ENCODE peak calls at places on chromosomes 6 and 20, in six cellular contexts. F is A549, R is GM12878, Q is IMR-90, A is HepG2, P is K562. M is an unnamed sample.

GRCh38 chr20:50987493-50988210 is 29.0 kb downstream of the MOCS3 start:
- DNase-seq in A (peak), Q (peak), F (peak), R (peak), P (peak), M (peak)

GRCh38 chr20:25374842-25375241 is 15.8 kb downstream of the ABHD12 start:
- DNase-seq in R (no peak), Q (no peak), A (no peak), P (no peak), F (no peak), M (no peak)

GRCh38 chr6:42105714-42106662 is 36.4 kb downstream of the C6orf132 start:
- DNase-seq in F (no peak), Q (no peak), A (no peak), P (no peak), R (no peak), M (no peak)

GRCh38 chr6:159862103-159862502 is 28.7 kb upstream of the MAS1 start:
- DNase-seq in R (no peak), A (no peak), P (no peak), F (no peak), Q (no peak), M (no peak)

GRCh38 chr6:24856954-24857670 is 58.4 kb upstream of the ARMH2 start:
- DNase-seq in A (no peak), Q (no peak), R (no peak), F (no peak), P (no peak), M (no peak)

GRCh38 chr20:44274303-44275017 is 27.4 kb downstream of the GDAP1L1 start:
- DNase-seq in R (no peak), A (peak), Q (no peak), P (no peak), F (no peak), M (no peak)

GRCh38 chr6:102984360-102984759 is 1590.9 kb downstream of the GRIK2 start:
- DNase-seq in R (no peak), Q (no peak), A (no peak), F (no peak), P (no peak), M (no peak)

GRCh38 chr6:70103798-70104197 is 199.1 kb downstream of the COL9A1 start:
- DNase-seq in R (no peak), Q (no peak), A (no peak), P (peak), F (no peak), M (no peak)

GRCh38 chr20:53387983-53388675 is 205.5 kb downstream of the ZNF217 start:
- DNase-seq in R (no peak), A (no peak), F (no peak), Q (no peak), P (no peak), M (no peak)

GRCh38 chr20:1537731-1538058 is 19.8 kb downstream of the SIRPD start:
- DNase-seq in Q (no peak), A (no peak), F (no peak), P (no peak), R (no peak), M (no peak)

GRCh38 chr20:52083627-52084232 is 107.8 kb downstream of the ZFP64 start:
- DNase-seq in A (peak), F (peak), R (no peak), Q (peak), P (peak), M (peak)

GRCh38 chr6:33747823-33748222 is 1.1 kb upstream of the IP6K3 start:
- DNase-seq in Q (no peak), A (no peak), F (no peak), R (no peak), P (no peak), M (no peak)

GRCh38 chr20:37894454-37894853 is 8.5 kb upstream of the VSTM2L start:
- DNase-seq in Q (no peak), P (no peak), R (no peak), F (no peak), A (no peak), M (no peak)

GRCh38 chr6:125983246-125983945 is 2.9 kb upstream of the TRMT11 start:
- DNase-seq in Q (peak), A (no peak), F (no peak), R (no peak), P (no peak), M (no peak)

GRCh38 chr20:17140894-17141293 is 85.9 kb upstream of the PCSK2 start:
- DNase-seq in P (no peak), R (no peak), Q (no peak), A (no peak), F (no peak), M (no peak)

GRCh38 chr20:46031014-46031569 is 2.1 kb downstream of the SLC12A5 start:
- DNase-seq in A (no peak), R (no peak), P (no peak), F (no peak), Q (no peak), M (no peak)

GRCh38 chr20:11790047-11790446 is 127.6 kb upstream of the BTBD3 start:
- DNase-seq in F (no peak), P (no peak), Q (no peak), R (no peak), A (no peak), M (no peak)

GRCh38 chr6:130182466-130182865 is 40.3 kb downstream of the SAMD3 start:
- DNase-seq in Q (no peak), A (no peak), R (no peak), F (no peak), P (no peak), M (no peak)

GRCh38 chr20:5990946-5991345 is 40.5 kb downstream of the MCM8 start:
- DNase-seq in F (no peak), A (no peak), R (no peak), Q (no peak), P (no peak), M (no peak)

DNA sequence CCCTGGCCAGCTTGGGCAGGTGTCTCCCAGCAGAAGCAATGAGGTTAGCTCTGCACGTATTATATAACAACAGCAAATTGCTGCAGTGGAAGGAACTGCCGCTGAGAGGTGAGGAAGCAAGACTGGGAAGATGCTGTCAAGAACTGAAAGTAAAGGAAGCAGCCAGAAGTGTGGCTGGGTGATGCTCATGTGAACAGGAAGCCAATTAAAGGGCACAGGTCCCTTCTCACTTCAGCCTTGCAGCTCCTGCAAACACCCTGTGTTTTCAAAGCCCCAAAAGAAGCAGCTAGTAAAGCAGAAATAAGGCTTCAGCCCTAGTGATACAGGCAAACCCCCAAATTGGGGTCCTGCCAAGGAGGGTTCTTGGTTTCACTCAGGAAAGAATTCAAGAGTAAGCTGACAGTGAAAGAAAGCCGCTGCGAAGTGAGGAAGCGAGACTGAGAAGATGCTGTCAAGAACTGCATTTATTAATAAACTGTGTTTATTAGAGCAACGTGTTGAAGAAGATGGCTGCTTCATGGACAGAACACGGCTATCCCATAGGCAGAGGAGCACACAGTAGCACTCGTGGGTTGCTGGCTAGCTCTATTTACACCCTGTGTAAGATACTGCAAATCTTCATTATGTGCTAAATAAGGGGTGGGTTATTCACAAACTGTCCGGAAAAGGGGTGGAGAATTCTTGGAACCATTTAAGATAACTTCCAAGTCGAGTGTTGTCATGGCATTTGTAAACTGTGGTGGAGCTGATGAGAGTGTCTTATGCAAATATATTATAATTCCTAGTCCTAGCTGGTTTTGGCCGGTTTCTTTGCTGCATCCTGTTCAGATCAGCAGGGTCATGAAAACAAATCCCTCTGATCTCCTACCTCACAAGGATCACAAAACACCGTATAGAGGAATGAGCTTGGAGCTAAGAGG is 152.2 kb downstream of the LINC00237 start:
- DNase-seq in P (peak), Q (no peak), R (no peak), F (no peak), A (no peak), M (no peak)
- TF ChIP-seq BHLHE40 in P (no peak), Q (no peak), R (no peak), F (no peak), A (no peak), M (no peak)

GRCh38 chr6:151038616-151039015 is 173.1 kb downstream of the MTHFD1L start:
- DNase-seq in R (no peak), P (no peak), A (no peak), Q (no peak), F (no peak), M (no peak)

GRCh38 chr6:151044465-151045441 is 179.3 kb downstream of the MTHFD1L start:
- DNase-seq in F (peak), R (no peak), A (peak), P (no peak), Q (peak), M (no peak)

GRCh38 chr6:151041686-151042085 is 176.2 kb downstream of the MTHFD1L start:
- DNase-seq in Q (no peak), A (no peak), F (no peak), P (no peak), R (no peak), M (no peak)

GRCh38 chr6:151043944-151044343 is 178.4 kb downstream of the MTHFD1L start:
- DNase-seq in P (no peak), Q (no peak), F (no peak), A (no peak), R (no peak), M (no peak)
- TF ChIP-seq BHLHE40 in P (no peak), Q (no peak), F (no peak), A (no peak), R (no peak), M (no peak)

GRCh38 chr6:36028088-36028886 is 679 bp downstream of the MAPK14 start:
- DNase-seq in F (no peak), A (peak), R (no peak), P (peak), Q (peak), M (peak)

GRCh38 chr6:36027501-36028087 is at the start of gene MAPK14:
- DNase-seq in A (peak), P (peak), F (peak), Q (peak), R (peak), M (peak)

GRCh38 chr6:36025932-36026327 is 1.5 kb upstream of the SLC26A8 start:
- DNase-seq in P (no peak), Q (peak), A (peak), F (no peak), R (no peak), M (no peak)

GRCh38 chr6:36025260-36025931 is 955 bp upstream of the SLC26A8 start:
- DNase-seq in P (peak), R (no peak), F (no peak), A (no peak), Q (peak), M (no peak)

DNA sequence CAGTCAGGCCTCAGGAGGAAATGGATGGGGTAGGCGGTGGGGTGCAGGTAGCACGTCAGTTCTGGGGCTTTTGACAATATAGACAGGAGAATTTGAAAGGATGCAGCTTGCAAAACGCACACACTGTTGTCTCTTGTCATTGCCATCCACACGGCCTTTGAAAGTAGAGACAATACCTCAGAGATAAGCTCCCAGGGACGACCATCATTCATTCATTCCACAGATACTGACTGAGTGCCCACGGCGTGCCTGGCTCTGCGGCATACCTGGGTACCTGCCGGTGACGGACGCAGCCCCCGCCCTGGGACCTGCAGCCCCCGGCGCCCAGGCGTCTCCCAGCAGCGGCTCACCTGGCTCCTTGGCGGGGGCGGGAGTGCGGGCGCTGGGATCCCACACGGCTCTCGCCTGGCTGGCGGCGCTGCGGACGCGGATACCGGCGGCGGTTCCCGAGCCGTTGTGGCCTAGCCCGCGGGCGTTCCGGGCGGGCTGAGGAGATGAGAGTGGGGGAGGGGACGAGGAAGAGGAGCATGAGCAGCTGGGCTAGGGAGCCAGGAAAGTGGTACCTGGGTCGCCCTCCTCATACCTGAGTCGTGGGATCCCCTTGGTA is at the start of gene SLC26A8:
- DNase-seq in A (no peak), P (no peak), F (no peak), R (no peak), Q (no peak), M (no peak)
- TF ChIP-seq BHLHE40 in A (no peak), P (no peak), F (no peak), R (no peak), Q (no peak), M (no peak)

GRCh38 chr6:20401403-20402180 is at the start of gene E2F3:
- DNase-seq in P (peak), A (peak), F (peak), Q (peak), R (peak), M (peak)

GRCh38 chr6:20403080-20403765 is 1.5 kb downstream of the E2F3 start:
- DNase-seq in A (peak), F (peak), P (peak), Q (peak), R (peak), M (peak)

GRCh38 chr6:20402181-20403079 is 751 bp downstream of the E2F3 start:
- DNase-seq in F (peak), Q (no peak), A (peak), R (no peak), P (peak), M (peak)

GRCh38 chr6:20404641-20405032 is 3.0 kb downstream of the E2F3 start:
- DNase-seq in F (peak), R (peak), P (peak), Q (peak), A (peak), M (peak)

GRCh38 chr6:20403766-20404640 is 2.3 kb downstream of the E2F3 start:
- DNase-seq in A (peak), Q (peak), R (no peak), P (peak), F (peak), M (peak)
- TF ChIP-seq BHLHE40 in A (no peak), Q (no peak), R (no peak), P (no peak), F (no peak), M (no peak)

GRCh38 chr20:19336601-19337000 is 124.2 kb downstream of the SLC24A3 start:
- DNase-seq in R (no peak), P (no peak), Q (no peak), A (no peak), F (no peak), M (no peak)
- TF ChIP-seq BHLHE40 in R (no peak), P (no peak), Q (no peak), A (no peak), F (no peak), M (no peak)

GRCh38 chr20:41865938-41866337 is 247.8 kb upstream of the CHD6 start:
- DNase-seq in R (no peak), A (no peak), P (no peak), F (no peak), Q (no peak), M (no peak)
- TF ChIP-seq BHLHE40 in R (no peak), A (no peak), P (no peak), F (no peak), Q (no peak), M (no peak)

DNA sequence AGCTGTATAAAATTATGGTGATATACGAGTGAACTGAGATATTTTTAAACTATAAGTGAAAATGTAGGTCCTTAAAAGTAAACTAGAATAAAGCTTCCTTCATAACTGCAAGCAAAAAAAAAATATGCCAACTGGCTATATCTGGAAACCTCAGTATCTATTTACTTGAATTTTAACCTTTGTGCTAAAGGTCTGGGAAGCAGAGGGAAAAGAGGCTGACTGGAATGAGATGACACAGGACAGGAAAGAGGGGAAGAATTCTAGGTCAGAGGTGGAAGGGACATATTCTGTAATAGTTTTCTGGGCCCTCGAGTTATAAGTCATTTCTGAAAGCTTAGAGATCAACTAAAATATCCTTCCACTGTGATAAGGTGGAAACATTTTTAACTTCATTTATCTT is 46.8 kb downstream of the AIG1 start:
- DNase-seq in R (no peak), A (peak), P (no peak), Q (no peak), F (no peak), M (no peak)
- TF ChIP-seq BHLHE40 in R (no peak), A (no peak), P (no peak), Q (no peak), F (no peak), M (no peak)